ENCODE peak calls at places on chromosomes 13 and 19, in seven cellular contexts. A is stimulated activated CD8-positive, alpha-beta memory T cell treated with anti-CD3 and anti-CD28 coated beads, Interleukin-4, amount 100 ng/mL, for 48 hours; I is fibroblast of the conjunctiva; X is Calu3; J is stimulated activated CD4-positive, alpha-beta T cell treated with anti-CD3 and anti-CD28 coated beads, Interleukin-4, amount 100 ng/mL, for 48 hours; W is retinal pigment epithelial cell; F is amygdala. O is an unnamed sample.

GRCh38 chr13:33349314-33349995 is 63.9 kb upstream of the STARD13 start:
- DNase-seq in A (no peak), I (no peak), X (peak), J (no peak), W (no peak), F (no peak), O (no peak)

GRCh38 chr13:113586661-113587479 is 2.3 kb downstream of the TFDP1 start:
- DNase-seq in A (no peak), I (no peak), X (no peak), J (no peak), W (no peak), F (no peak), O (no peak)

GRCh38 chr13:109576331-109576813 is 210.0 kb downstream of the IRS2 start:
- DNase-seq in A (no peak), I (no peak), X (no peak), J (no peak), W (no peak), F (no peak), O (no peak)

GRCh38 chr19:49570997-49571676 is 9.2 kb downstream of the NOSIP start:
- DNase-seq in A (no peak), I (no peak), X (no peak), J (no peak), W (no peak), F (no peak), O (no peak)

GRCh38 chr13:111491021-111491420 is 170.6 kb downstream of the TEX29 start:
- DNase-seq in A (no peak), I (no peak), X (no peak), J (no peak), W (no peak), F (no peak), O (no peak)

GRCh38 chr13:113299951-113300350 is 2.9 kb downstream of the LAMP1 start:
- DNase-seq in A (no peak), I (no peak), X (no peak), J (no peak), W (no peak), F (no peak), O (no peak)

GRCh38 chr19:17686592-17687042 is 1.5 kb downstream of the UNC13A start:
- DNase-seq in A (no peak), I (no peak), X (no peak), J (no peak), W (no peak), F (no peak), O (no peak)

GRCh38 chr19:5803752-5804515 is 933 bp upstream of the NRTN start:
- DNase-seq in A (peak), I (peak), X (peak), J (peak), W (peak), F (no peak), O (peak)

GRCh38 chr13:100789481-100789880 is 114.9 kb upstream of the TMTC4 start:
- DNase-seq in A (no peak), I (no peak), X (no peak), J (no peak), W (no peak), F (peak), O (no peak)

GRCh38 chr19:23328211-23328610 is 67.1 kb downstream of the ZNF91 start:
- DNase-seq in A (no peak), I (no peak), X (no peak), J (no peak), W (no peak), F (no peak), O (no peak)

GRCh38 chr13:27290715-27291114 is 20.1 kb downstream of the RASL11A start:
- DNase-seq in A (no peak), I (no peak), X (no peak), J (no peak), W (no peak), F (no peak), O (no peak)

GRCh38 chr13:63299995-63300394 is 1884.3 kb upstream of the PCDH20 start:
- DNase-seq in A (no peak), I (no peak), X (no peak), J (no peak), W (no peak), F (no peak), O (no peak)

GRCh38 chr19:7983995-7984837 is 21.2 kb downstream of the ELAVL1 start:
- DNase-seq in A (no peak), I (no peak), X (no peak), J (no peak), W (no peak), F (no peak), O (no peak)

GRCh38 chr19:41308450-41309224 is 1.3 kb upstream of the CCDC97 start:
- DNase-seq in A (peak), I (peak), X (peak), J (peak), W (no peak), F (peak), O (peak)

GRCh38 chr13:84616864-84617263 is 734.6 kb upstream of the SLITRK1 start:
- DNase-seq in A (no peak), I (no peak), X (no peak), J (no peak), W (no peak), F (no peak), O (no peak)

GRCh38 chr13:111620586-111620985 is 300.1 kb downstream of the TEX29 start:
- DNase-seq in A (no peak), I (no peak), X (no peak), J (no peak), W (no peak), F (no peak), O (no peak)

GRCh38 chr13:93963266-93964131 is 516.0 kb downstream of the DCT start:
- DNase-seq in A (no peak), I (peak), X (no peak), J (no peak), W (no peak), F (no peak), O (no peak)

GRCh38 chr13:75550159-75550567 is 572 bp downstream of the UCHL3 start:
- DNase-seq in A (peak), I (peak), X (peak), J (peak), W (no peak), F (no peak), O (peak)

GRCh38 chr19:10553943-10554381 is 10.3 kb downstream of the ATG4D start:
- DNase-seq in A (peak), I (no peak), X (no peak), J (no peak), W (no peak), F (no peak), O (no peak)

GRCh38 chr19:44718441-44719261 is 19.7 kb downstream of the CEACAM16 start:
- DNase-seq in A (no peak), I (no peak), X (peak), J (no peak), W (no peak), F (no peak), O (no peak)

GRCh38 chr19:50654882-50655281 is 5.6 kb downstream of the C19orf81 start:
- DNase-seq in A (no peak), I (no peak), X (no peak), J (no peak), W (no peak), F (no peak), O (no peak)

GRCh38 chr19:1942078-1942933 is 1.3 kb downstream of the CSNK1G2 start:
- DNase-seq in A (peak), I (no peak), X (peak), J (peak), W (peak), F (no peak), O (peak)

GRCh38 chr13:32731576-32731975 is 145.3 kb downstream of the PDS5B start:
- DNase-seq in A (no peak), I (no peak), X (no peak), J (no peak), W (no peak), F (no peak), O (no peak)

GRCh38 chr19:44620667-44621066 is 7.3 kb downstream of the IGSF23 start:
- DNase-seq in A (no peak), I (no peak), X (no peak), J (no peak), W (no peak), F (no peak), O (no peak)

O was measured in amniotic stem cell.